ENCODE peak calls at places on chromosomes 13 and 19, in nine cellular contexts. A is gastrocnemius medialis, O is thoracic aorta, J is iPS DF 6.9, K is AG04449, R is choroid plexus epithelial cell, F is Panc1, X is GM12864, L is fibroblast of lung. T is an unnamed sample.

GRCh38 chr13:89486065-89486464 is 1814.9 kb downstream of the SLITRK5 start:
- DNase-seq in K (no peak), F (no peak), R (no peak), L (peak), A (no peak), J (no peak), X (no peak), O (no peak), T (no peak)

GRCh38 chr13:75486146-75486545 is 4.2 kb upstream of the TBC1D4 start:
- DNase-seq in L (peak), K (no peak), A (no peak), O (no peak), F (no peak), J (no peak), R (no peak), X (no peak), T (no peak)

GRCh38 chr13:51154029-51154555 is 43.0 kb upstream of the C13orf42 start:
- DNase-seq in O (no peak), R (peak), J (no peak), A (no peak), K (no peak), X (no peak), L (peak), F (no peak), T (peak)

GRCh38 chr13:41905600-41906254 is 55.2 kb downstream of the VWA8 start:
- DNase-seq in K (no peak), X (peak), J (no peak), A (no peak), L (peak), F (peak), R (peak), O (no peak), T (peak)

GRCh38 chr13:113077953-113078894 is 27.4 kb upstream of the F7 start:
- DNase-seq in J (no peak), A (no peak), X (no peak), R (no peak), K (no peak), F (no peak), O (no peak), L (no peak), T (no peak)

GRCh38 chr19:35935911-35936737 is at the start of gene LRFN3:
- DNase-seq in L (peak), J (peak), F (no peak), K (no peak), O (no peak), A (peak), X (no peak), R (peak), T (peak)

GRCh38 chr19:13089139-13089856 is 13.4 kb downstream of the LYL1 start:
- DNase-seq in F (no peak), X (no peak), J (no peak), K (no peak), R (no peak), A (no peak), L (no peak), O (no peak), T (no peak)

GRCh38 chr13:22252281-22252830 is 581.5 kb downstream of the FGF9 start:
- DNase-seq in O (no peak), X (no peak), A (no peak), K (no peak), R (no peak), L (no peak), J (no peak), F (no peak), T (no peak)

GRCh38 chr19:54357381-54357780 is 7.3 kb downstream of the LAIR1 start:
- DNase-seq in A (no peak), F (no peak), O (no peak), R (no peak), J (no peak), L (no peak), X (no peak), K (no peak), T (no peak)

GRCh38 chr19:47493378-47494210 is 9.6 kb upstream of the KPTN start:
- DNase-seq in O (no peak), X (no peak), J (no peak), A (no peak), F (no peak), R (no peak), K (no peak), L (no peak), T (no peak)

GRCh38 chr13:112483299-112483698 is 104.7 kb downstream of the TUBGCP3 start:
- DNase-seq in A (no peak), X (no peak), J (no peak), K (no peak), O (no peak), F (no peak), R (no peak), L (no peak), T (no peak)

GRCh38 chr19:30084390-30084819 is 142.4 kb downstream of the URI1 start:
- DNase-seq in L (no peak), F (no peak), K (no peak), J (no peak), O (no peak), R (no peak), X (no peak), A (no peak), T (no peak)

GRCh38 chr13:102968572-102969228 is 97.5 kb downstream of the SLC10A2 start:
- DNase-seq in J (no peak), K (no peak), L (no peak), R (no peak), O (no peak), X (no peak), A (no peak), F (no peak), T (no peak)

GRCh38 chr19:17605117-17605516 is 49.7 kb downstream of the COLGALT1 start:
- DNase-seq in X (no peak), L (no peak), F (no peak), K (no peak), O (no peak), J (no peak), A (no peak), R (no peak), T (no peak)
- H3K4me3 ChIP-seq in X (peak), L (no peak), F (peak), K (no peak), O (no peak), J (no peak), A (no peak), R (no peak), T (no peak)

DNA sequence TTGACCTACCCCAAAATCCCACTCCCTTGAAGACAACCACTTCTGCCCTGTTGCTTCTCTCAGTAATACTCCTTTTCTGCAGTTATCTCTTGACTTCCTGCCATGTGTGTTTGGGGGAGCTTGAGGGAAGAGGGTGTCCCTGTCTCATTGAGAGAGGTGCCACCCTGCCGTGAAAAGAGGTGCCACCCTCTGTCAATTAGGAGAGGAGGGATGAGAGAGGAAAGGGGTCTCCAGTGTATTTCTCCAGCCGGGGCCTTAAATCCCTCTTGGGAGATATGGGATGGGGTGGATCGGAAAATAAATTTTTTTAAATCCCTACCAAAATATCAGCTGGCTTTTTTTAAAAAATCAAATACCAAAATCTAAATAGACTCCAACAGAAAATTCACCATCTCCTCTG is 16.5 kb downstream of the PLD3 start:
- DNase-seq in K (no peak), J (no peak), L (no peak), O (no peak), A (no peak), X (no peak), R (no peak), F (no peak), T (no peak)
- H3K4me3 ChIP-seq in K (no peak), J (no peak), L (no peak), O (peak), A (no peak), X (no peak), R (peak), F (no peak), T (no peak)

DNA sequence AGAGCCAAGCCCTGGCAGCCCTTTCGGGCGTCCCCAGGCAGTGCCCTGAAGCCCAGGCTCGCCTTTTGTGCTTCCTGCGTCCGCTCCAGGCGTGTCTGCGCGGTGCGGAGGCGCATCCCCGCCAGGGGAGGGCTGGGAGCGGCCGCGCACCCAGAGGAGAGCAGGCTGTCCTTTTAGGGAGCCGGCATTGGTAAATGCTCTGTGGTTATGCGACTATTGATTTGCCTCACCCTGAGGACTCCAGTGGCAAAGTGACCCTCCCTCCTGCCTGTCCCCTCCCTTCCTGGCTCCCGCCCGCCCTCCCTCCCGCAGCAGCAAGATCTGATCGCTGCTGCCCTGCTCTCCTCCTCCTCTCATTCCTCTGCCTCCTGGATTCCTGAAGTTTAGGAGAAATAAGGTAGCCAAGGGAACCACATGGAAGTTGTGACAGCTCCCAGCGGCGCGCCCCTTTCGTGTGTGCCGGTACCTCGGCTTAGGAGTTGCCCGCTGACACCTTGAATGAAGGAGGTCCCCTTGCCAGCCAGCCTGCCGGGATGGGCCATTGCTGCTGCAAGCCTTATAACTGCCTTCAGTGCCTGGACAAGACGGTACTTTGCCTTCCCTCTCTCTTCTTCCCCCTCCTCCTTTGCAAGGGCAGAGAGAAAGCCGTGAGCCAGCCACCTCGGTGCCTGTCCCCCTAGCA is 167.0 kb downstream of the SLC7A1 start:
- DNase-seq in K (no peak), F (no peak), O (no peak), L (peak), A (no peak), J (no peak), X (no peak), R (peak), T (no peak)
- H3K4me3 ChIP-seq in K (peak), F (peak), O (peak), L (peak), A (peak), J (peak), X (no peak), R (peak), T (no peak)

GRCh38 chr13:110319774-110320509 is 12.9 kb downstream of the COL4A2 start:
- DNase-seq in X (no peak), O (no peak), J (no peak), R (peak), F (no peak), K (no peak), L (peak), A (no peak), T (peak)
- H3K4me3 ChIP-seq in X (no peak), O (peak), J (no peak), R (peak), F (no peak), K (no peak), L (no peak), A (no peak), T (peak)

DNA sequence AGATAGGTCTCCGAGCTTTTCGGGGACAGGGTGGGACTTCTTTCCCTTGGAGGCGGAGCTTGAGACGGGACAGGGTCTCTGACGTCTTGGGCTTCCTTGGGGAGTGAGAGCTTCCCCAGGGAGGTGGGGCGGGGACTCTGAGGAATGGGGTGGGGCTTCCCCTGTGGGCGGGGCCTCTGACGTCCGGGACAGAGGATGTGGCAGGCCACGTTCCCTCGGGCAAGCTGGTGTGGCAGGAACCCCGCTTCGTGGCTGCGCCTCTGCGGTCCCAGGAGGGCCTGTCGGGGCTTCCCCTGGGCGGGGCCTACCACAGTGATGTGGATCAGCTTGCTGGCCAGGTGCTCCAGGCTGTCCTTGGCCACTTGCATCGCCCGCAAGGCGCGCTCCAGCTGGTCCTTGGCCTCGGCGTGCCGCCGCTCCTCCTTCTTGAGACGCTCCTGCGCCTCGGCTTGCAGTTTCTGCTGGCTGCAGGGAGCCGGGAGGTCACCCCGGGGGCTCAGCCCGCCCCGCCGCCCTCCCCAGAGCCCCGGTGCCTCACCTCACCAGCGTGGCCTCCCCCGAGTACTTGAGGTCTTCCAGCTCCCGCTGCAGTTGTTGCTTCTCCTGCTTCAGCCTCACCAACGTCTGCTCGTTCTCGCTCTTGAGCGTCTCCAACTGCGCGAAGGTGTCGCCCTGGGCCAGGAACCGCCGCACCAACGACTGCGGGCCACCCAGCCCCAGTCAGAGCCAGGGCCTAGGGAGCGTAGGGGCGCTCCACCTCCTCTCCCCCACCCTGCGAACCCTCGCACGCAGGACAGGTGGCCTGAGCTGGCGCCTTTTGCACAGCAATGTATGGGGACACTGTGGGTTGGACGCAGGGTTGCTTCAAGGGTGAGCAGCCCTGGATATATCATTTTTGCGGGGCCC is 3.3 kb upstream of the RGL3 start:
- DNase-seq in L (peak), J (peak), F (no peak), O (no peak), R (peak), K (no peak), A (peak), X (peak), T (peak)
- H3K4me3 ChIP-seq in L (no peak), J (peak), F (no peak), O (peak), R (no peak), K (peak), A (peak), X (peak), T (no peak)

GRCh38 chr19:38634757-38635482 is 12.5 kb upstream of the ACTN4 start:
- DNase-seq in A (no peak), K (no peak), O (no peak), X (no peak), L (peak), F (no peak), J (peak), R (peak), T (peak)
- H3K4me3 ChIP-seq in A (no peak), K (no peak), O (no peak), X (no peak), L (no peak), F (no peak), J (no peak), R (no peak), T (no peak)

GRCh38 chr13:39377699-39378098 is 225.3 kb downstream of the LHFPL6 start:
- DNase-seq in A (no peak), K (no peak), X (no peak), R (no peak), F (no peak), L (no peak), J (no peak), O (no peak), T (no peak)

GRCh38 chr13:39379667-39380655 is 223.0 kb downstream of the LHFPL6 start:
- DNase-seq in F (no peak), R (peak), K (no peak), L (peak), O (no peak), X (no peak), J (no peak), A (no peak), T (no peak)

GRCh38 chr13:39376088-39376487 is 226.9 kb downstream of the LHFPL6 start:
- DNase-seq in F (no peak), X (no peak), J (no peak), K (no peak), O (no peak), R (no peak), A (no peak), L (no peak), T (no peak)

GRCh38 chr13:39379118-39379517 is 223.9 kb downstream of the LHFPL6 start:
- DNase-seq in A (no peak), L (no peak), X (peak), K (no peak), O (no peak), R (no peak), J (no peak), F (no peak), T (no peak)

DNA sequence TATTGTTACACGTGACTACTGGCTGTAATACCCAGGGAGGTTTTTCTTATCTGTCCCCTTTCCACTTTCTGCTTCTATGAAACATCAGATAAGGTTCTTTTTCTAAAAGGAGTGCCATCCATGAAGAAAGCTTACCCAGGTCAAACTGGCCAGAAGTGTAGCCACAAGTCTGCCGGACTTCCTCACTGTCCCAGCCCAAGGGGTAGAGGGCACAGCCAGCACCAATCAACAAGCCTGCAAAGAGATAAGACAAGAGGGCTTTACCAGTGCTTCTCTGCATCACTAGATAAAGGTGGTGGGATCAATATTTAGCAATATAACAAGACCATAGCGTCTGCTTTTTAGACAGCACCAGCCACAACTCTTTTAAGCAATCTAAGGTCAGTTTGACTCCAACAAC is 224.7 kb downstream of the LHFPL6 start:
- DNase-seq in A (no peak), O (no peak), F (no peak), J (no peak), R (no peak), K (no peak), L (no peak), X (no peak), T (no peak)
- H3K4me3 ChIP-seq in A (no peak), O (peak), F (no peak), J (no peak), R (no peak), K (no peak), L (no peak), X (no peak), T (no peak)

GRCh38 chr13:101116826-101117225 is 299.5 kb downstream of the NALCN start:
- DNase-seq in J (no peak), K (no peak), X (no peak), F (no peak), L (no peak), O (no peak), R (no peak), A (no peak), T (no peak)

GRCh38 chr13:101115762-101116161 is 300.5 kb downstream of the NALCN start:
- DNase-seq in F (no peak), R (peak), O (no peak), X (no peak), L (peak), K (no peak), J (no peak), A (no peak), T (no peak)

GRCh38 chr13:101116381-101116780 is 299.9 kb downstream of the NALCN start:
- DNase-seq in F (no peak), J (no peak), L (no peak), X (no peak), O (no peak), K (no peak), R (no peak), A (no peak), T (no peak)

GRCh38 chr13:101109005-101109404 is 307.3 kb downstream of the NALCN start:
- DNase-seq in O (no peak), K (no peak), A (no peak), F (no peak), J (no peak), X (no peak), L (no peak), R (no peak), T (no peak)

DNA sequence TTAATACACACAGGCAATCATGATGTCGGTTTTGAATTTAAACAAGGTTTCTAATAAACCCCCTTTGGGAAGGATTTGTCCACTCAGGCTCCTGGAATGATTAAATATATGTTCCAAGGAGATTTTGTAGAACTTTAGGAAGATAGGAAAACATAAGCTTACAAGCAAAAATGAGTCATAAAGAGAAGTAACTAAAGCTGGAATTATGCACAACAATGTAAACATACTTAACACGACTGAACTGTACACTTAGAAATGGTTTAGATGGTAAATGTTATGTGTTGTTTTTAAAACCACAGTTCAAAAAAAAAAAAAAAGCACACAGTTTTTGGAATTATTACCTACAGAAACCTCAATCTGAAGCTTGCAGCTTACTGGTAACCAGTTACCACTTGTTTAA is 304.4 kb downstream of the NALCN start:
- DNase-seq in K (no peak), R (no peak), J (no peak), X (no peak), L (no peak), A (no peak), F (no peak), O (no peak), T (no peak)
- H3K4me3 ChIP-seq in K (no peak), R (no peak), J (no peak), X (no peak), L (no peak), A (no peak), F (no peak), O (no peak), T (no peak)

GRCh38 chr13:110232146-110232545 is 74.8 kb downstream of the COL4A1 start:
- DNase-seq in K (no peak), R (no peak), L (no peak), A (no peak), F (no peak), O (no peak), X (no peak), J (no peak), T (no peak)

GRCh38 chr13:110233181-110233641 is 73.7 kb downstream of the COL4A1 start:
- DNase-seq in A (peak), L (peak), F (no peak), X (no peak), J (no peak), O (peak), K (no peak), R (peak), T (peak)

GRCh38 chr13:110233682-110234280 is 73.2 kb downstream of the COL4A1 start:
- DNase-seq in J (no peak), L (no peak), A (no peak), K (no peak), O (no peak), X (no peak), F (no peak), R (peak), T (peak)

GRCh38 chr13:110231348-110232047 is 75.5 kb downstream of the COL4A1 start:
- DNase-seq in X (no peak), K (no peak), O (no peak), J (no peak), F (no peak), L (no peak), R (no peak), A (no peak), T (peak)

GRCh38 chr13:110232756-110233155 is 74.2 kb downstream of the COL4A1 start:
- DNase-seq in R (no peak), O (no peak), A (no peak), K (no peak), J (no peak), X (no peak), L (no peak), F (no peak), T (no peak)
- H3K4me3 ChIP-seq in R (no peak), O (peak), A (peak), K (no peak), J (no peak), X (no peak), L (peak), F (no peak), T (peak)

DNA sequence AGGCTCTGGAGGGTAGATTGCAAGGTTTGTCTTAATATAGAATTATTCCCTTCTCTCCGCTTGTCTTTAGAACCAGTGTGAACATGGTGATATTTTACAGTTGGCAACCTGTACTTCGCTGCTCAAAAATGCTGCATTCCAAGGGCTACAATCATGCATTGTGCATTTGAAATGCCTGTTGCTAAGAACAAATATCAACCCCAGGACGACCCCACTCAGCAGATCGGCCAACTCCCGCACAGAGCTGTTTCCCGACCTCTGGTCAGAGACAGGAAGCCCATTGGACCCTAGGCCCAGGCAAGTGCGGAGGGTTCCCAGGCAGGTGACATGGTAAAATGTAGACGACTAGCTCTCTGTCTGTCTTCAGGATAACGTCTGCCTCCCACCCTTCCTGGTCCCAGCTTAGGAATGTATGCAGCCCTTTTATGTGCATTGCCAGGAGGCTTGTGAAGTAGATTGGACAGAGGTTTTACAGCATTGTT is 263.5 kb downstream of the FOXO1 start:
- DNase-seq in R (peak), J (no peak), K (no peak), L (peak), F (no peak), O (no peak), A (no peak), X (no peak), T (peak)
- H3K4me3 ChIP-seq in R (no peak), J (no peak), K (no peak), L (no peak), F (no peak), O (peak), A (no peak), X (no peak), T (no peak)